ENCODE peak calls at places on chromosomes 5 and 9, in ten cellular contexts. Z is Caco-2; G is thyroid gland; P is suprapubic skin; D is tibial nerve; E is CD4-positive, CD25-positive, alpha-beta regulatory T cell; I is IMR-90; S is A549; L is CD8-positive, alpha-beta T cell; F is trophoblast cell. C is an unnamed sample.

GRCh38 chr9:134684375-134684723 is 42.7 kb downstream of the COL5A1 start:
- DNase-seq in Z (no peak), F (no peak), E (no peak), I (no peak), G (no peak), S (no peak), L (no peak), D (no peak), P (no peak), C (no peak)

GRCh38 chr9:133575673-133576590 is 33.3 kb downstream of the FAM163B start:
- DNase-seq in D (no peak), L (no peak), F (no peak), P (no peak), E (no peak), G (no peak), Z (no peak), S (no peak), I (no peak), C (no peak)

GRCh38 chr5:149069711-149070110 is 6.8 kb upstream of the SH3TC2 start:
- DNase-seq in E (no peak), I (no peak), S (no peak), L (no peak), F (peak; percentile 56), G (no peak), Z (no peak), P (no peak), D (no peak), C (no peak)

GRCh38 chr9:68637020-68637419 is 68.0 kb upstream of the PIP5K1B start:
- DNase-seq in S (no peak), L (no peak), G (no peak), P (no peak), I (no peak), F (no peak), D (no peak), Z (no peak), E (no peak), C (no peak)

GRCh38 chr5:169300468-169301385 is at the start of gene SLIT3:
- DNase-seq in I (peak; percentile 47), G (peak; percentile 86), E (no peak), F (peak; percentile 43), Z (no peak), D (peak; percentile 40), S (peak; percentile 89), P (peak; percentile 89), L (no peak), C (no peak)

GRCh38 chr9:27485158-27485557 is 38.9 kb upstream of the IFNK start:
- DNase-seq in Z (no peak), I (no peak), E (no peak), S (no peak), G (no peak), D (no peak), P (no peak), F (no peak), L (no peak), C (no peak)

GRCh38 chr5:175321927-175322532 is 122.0 kb downstream of the DRD1 start:
- DNase-seq in G (peak; percentile 24), S (peak; percentile 25), D (no peak), E (peak; percentile 2), L (no peak), I (peak; percentile 45), F (peak; percentile 35), Z (peak; percentile 65), P (no peak), C (no peak)

GRCh38 chr5:140346348-140347221 is at the start of gene HBEGF:
- DNase-seq in S (peak; percentile 85), G (peak; percentile 92), I (peak; percentile 63), P (peak; percentile 85), F (peak; percentile 76), D (peak; percentile 65), E (peak; percentile 26), L (no peak), Z (peak; percentile 92), C (no peak)

GRCh38 chr5:62256161-62257017 is 49.6 kb upstream of the KIF2A start:
- DNase-seq in I (no peak), Z (no peak), S (no peak), D (no peak), P (no peak), L (no peak), E (peak; percentile 49), F (no peak), G (no peak), C (no peak)

GRCh38 chr5:10320793-10321192 is 13.1 kb upstream of the CMBL start:
- DNase-seq in E (no peak), F (no peak), P (peak; percentile 0), L (no peak), I (no peak), Z (no peak), D (no peak), G (no peak), S (no peak), C (no peak)

GRCh38 chr5:80985600-80986228 is 25.6 kb downstream of the RASGRF2 start:
- DNase-seq in G (no peak), I (no peak), D (no peak), Z (no peak), F (no peak), S (no peak), L (no peak), E (no peak), P (no peak), C (no peak)

GRCh38 chr9:129627556-129628492 is 1.9 kb downstream of the NTMT1 start:
- DNase-seq in L (no peak), G (no peak), E (no peak), F (no peak), D (no peak), S (no peak), Z (no peak), I (no peak), P (no peak), C (no peak)

GRCh38 chr9:129626079-129626943 is at the start of gene NTMT1:
- DNase-seq in E (peak; percentile 90), S (peak; percentile 77), I (peak; percentile 81), Z (peak; percentile 81), P (peak; percentile 92), L (peak; percentile 89), D (peak; percentile 89), G (peak; percentile 82), F (peak; percentile 84), C (no peak)

GRCh38 chr9:129626944-129627297 is 958 bp downstream of the NTMT1 start:
- DNase-seq in F (no peak), E (peak; percentile 32), Z (no peak), G (no peak), P (no peak), S (no peak), L (no peak), D (no peak), I (peak; percentile 92), C (no peak)

GRCh38 chr9:129629251-129629650 is 3.3 kb downstream of the NTMT1 start:
- DNase-seq in E (no peak), Z (no peak), I (no peak), G (no peak), P (no peak), L (no peak), S (no peak), F (no peak), D (no peak), C (no peak)

GRCh38 chr9:129628709-129629108 is 2.7 kb downstream of the NTMT1 start:
- DNase-seq in P (no peak), Z (no peak), L (no peak), E (no peak), G (no peak), S (no peak), F (no peak), I (no peak), D (no peak), C (no peak)
- H3K4me1 ChIP-seq in P (peaks cover 75% of the 10 kb centered on the region), Z (peaks cover 11% of the 10 kb centered on the region), L (peaks cover 51% of the 10 kb centered on the region), E (peaks cover 45% of the 10 kb centered on the region), G (peaks cover 22% of the 10 kb centered on the region), S (peaks cover 28% of the 10 kb centered on the region), F (peaks cover 16% of the 10 kb centered on the region), I (peaks cover 42% of the 10 kb centered on the region), D (no peaks in the 10 kb centered on the region), C (peaks cover 66% of the 10 kb centered on the region)

GRCh38 chr9:126448865-126449577 is 122.4 kb downstream of the MVB12B start:
- DNase-seq in E (no peak), S (no peak), D (no peak), F (no peak), Z (no peak), G (no peak), L (no peak), I (no peak), P (no peak), C (no peak)
- H3K4me1 ChIP-seq in E (no peaks in the 10 kb centered on the region), S (no peaks in the 10 kb centered on the region), D (no peaks in the 10 kb centered on the region), F (no peaks in the 10 kb centered on the region), Z (no peaks in the 10 kb centered on the region), G (no peaks in the 10 kb centered on the region), L (peaks cover 6% of the 10 kb centered on the region), I (no peaks in the 10 kb centered on the region), P (no peaks in the 10 kb centered on the region), C (no peaks in the 10 kb centered on the region)

DNA sequence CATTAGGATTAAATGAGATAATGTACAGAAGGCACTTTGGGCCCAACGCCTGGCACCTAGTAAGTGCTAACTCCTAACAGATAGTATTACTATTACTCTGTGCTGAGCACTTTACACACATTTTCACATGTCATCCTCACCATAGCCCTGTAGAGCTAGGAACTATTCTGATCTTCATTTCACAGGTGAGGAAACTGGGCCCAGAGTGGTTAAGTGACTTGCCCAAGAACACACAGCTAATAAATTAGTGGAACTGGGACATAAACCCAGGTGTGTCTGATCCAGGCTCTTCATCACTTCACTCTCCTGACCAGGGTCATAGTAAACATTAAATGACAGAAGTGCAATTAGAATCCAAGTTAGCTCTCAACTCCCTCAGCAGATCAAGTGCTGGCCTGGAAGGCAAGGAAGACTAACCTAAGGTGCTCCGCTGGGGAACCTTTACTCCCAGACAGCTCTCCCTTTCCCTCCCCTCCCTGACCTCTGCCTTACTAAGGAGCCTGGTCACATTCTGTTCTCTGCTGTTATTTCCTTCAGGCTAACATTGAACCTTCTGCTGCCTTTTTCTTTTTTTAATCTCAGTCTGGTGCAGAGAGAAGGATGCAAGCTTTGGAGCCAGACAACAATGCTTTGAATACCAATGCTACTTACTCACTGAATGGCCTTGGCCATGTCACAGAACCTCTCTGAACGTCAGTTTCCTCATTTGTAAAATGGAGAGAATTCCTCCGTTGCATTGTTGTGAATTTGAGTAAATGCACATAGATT is 4.1 kb upstream of the ADRA1B start:
- DNase-seq in G (no peak), D (no peak), E (no peak), Z (no peak), L (no peak), S (peak; percentile 36), P (no peak), I (peak; percentile 65), F (peak; percentile 70), C (no peak)
- H3K4me1 ChIP-seq in G (peaks cover 8% of the 10 kb centered on the region), D (no peaks in the 10 kb centered on the region), E (peaks cover 5% of the 10 kb centered on the region), Z (no peaks in the 10 kb centered on the region), L (peaks cover 5% of the 10 kb centered on the region), S (peaks cover 88% of the 10 kb centered on the region), P (peaks cover 19% of the 10 kb centered on the region), I (peaks cover 14% of the 10 kb centered on the region), F (peaks cover 47% of the 10 kb centered on the region), C (peaks cover 6% of the 10 kb centered on the region)

DNA sequence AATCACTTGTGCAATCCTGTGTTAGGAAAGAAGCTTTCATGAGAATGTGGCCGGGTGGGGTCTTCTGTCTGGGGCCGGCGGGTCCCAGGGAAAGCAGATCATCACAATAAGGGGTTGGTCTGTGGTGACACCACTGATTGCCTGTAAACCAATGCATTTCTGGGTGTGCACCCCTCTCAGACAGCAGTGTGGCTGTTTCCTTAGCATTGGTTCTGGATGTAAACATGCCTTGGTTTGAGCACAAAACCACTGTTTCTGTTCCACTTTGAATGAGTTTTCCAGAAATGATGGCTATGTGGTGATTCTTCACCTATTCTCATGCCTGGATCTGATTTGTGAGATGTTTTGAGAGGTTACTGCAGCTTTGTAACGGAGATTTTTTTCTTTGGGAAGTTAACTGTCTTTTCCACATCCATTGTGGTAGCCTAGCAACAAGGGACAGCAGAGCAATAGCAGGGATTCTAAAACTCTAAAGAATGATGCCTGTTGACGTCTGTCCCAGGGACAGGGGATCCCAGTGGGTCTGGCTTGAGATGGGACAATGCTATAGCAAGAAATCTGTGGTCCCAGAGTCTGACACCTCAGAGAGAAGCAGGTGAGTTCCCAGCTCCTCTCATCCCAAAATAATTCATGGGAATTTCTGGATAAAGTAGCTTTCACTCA is at the start of gene CCDC192:
- DNase-seq in P (no peak), S (no peak), F (no peak), E (no peak), G (no peak), L (no peak), Z (no peak), D (no peak), I (no peak), C (no peak)
- H3K4me1 ChIP-seq in P (peaks cover 9% of the 10 kb centered on the region), S (peaks cover 38% of the 10 kb centered on the region), F (peaks cover 5% of the 10 kb centered on the region), E (no peaks in the 10 kb centered on the region), G (peaks cover 12% of the 10 kb centered on the region), L (no peaks in the 10 kb centered on the region), Z (peaks cover 27% of the 10 kb centered on the region), D (no peaks in the 10 kb centered on the region), I (peaks cover 4% of the 10 kb centered on the region), C (peaks cover 13% of the 10 kb centered on the region)

C was measured in vagina.